ENCODE peak calls at places on chromosome 16, in ten cellular contexts. M is osteoblast, W is endodermal cell, C is astrocyte of the spinal cord, B is uterus, F is C1 segment of cervical spinal cord, J is MG63, A is NCI-H226, E is EH, O is globus pallidus. P is an unnamed sample.

GRCh38 chr16:55340445-55340844 is 16.4 kb downstream of the IRX6 start:
- DNase-seq in E (no peak), A (no peak), W (no peak), J (no peak), F (no peak), B (no peak), M (no peak), C (no peak), O (no peak), P (no peak)

GRCh38 chr16:84228321-84228838 is 11.4 kb downstream of the KCNG4 start:
- DNase-seq in M (peak; percentile 99), E (peak; percentile 94), A (peak; percentile 94), W (peak; percentile 93), C (peak; percentile 91), O (no peak), B (peak; percentile 78), F (peak; percentile 6), J (peak; percentile 92), P (peak; percentile 91)

GRCh38 chr16:6081320-6081976 is 983.9 kb upstream of the EEF2KMT start:
- DNase-seq in O (peak; percentile 30), W (peak; percentile 88), J (no peak), B (no peak), C (peak; percentile 14), E (peak; percentile 22), F (peak; percentile 5), M (no peak), A (no peak), P (peak; percentile 62)

GRCh38 chr16:21194771-21195301 is 16.5 kb downstream of the ZP2 start:
- DNase-seq in C (peak; percentile 27), M (peak; percentile 71), A (no peak), B (no peak), E (peak; percentile 21), F (no peak), O (no peak), J (no peak), W (no peak), P (no peak)

GRCh38 chr16:67169011-67169451 is 1.3 kb upstream of the NOL3 start:
- DNase-seq in J (no peak), F (no peak), A (no peak), B (no peak), M (no peak), E (no peak), W (peak; percentile 88), O (no peak), C (no peak), P (peak; percentile 46)

GRCh38 chr16:81448154-81449131 is 3.8 kb downstream of the CMIP start:
- DNase-seq in F (no peak), M (no peak), J (no peak), O (no peak), C (no peak), E (no peak), A (no peak), B (no peak), W (peak; percentile 66), P (no peak)

GRCh38 chr16:28930652-28931051 is 1.1 kb upstream of the CD19 start:
- DNase-seq in J (no peak), W (no peak), A (no peak), C (no peak), O (no peak), M (peak; percentile 27), E (no peak), B (no peak), F (no peak), P (no peak)

GRCh38 chr16:28210979-28211505 is 723 bp downstream of the XPO6 start:
- DNase-seq in A (peak; percentile 57), M (peak; percentile 97), O (peak; percentile 44), C (peak; percentile 61), B (peak; percentile 42), J (peak; percentile 86), E (peak; percentile 84), W (peak; percentile 68), F (peak; percentile 36), P (peak; percentile 59)

GRCh38 chr16:74742051-74742481 is 32.6 kb downstream of the FA2H start:
- DNase-seq in O (no peak), M (no peak), W (no peak), J (no peak), C (no peak), A (no peak), E (peak; percentile 29), F (no peak), B (no peak), P (no peak)

GRCh38 chr16:72271841-72272240 is 99.9 kb upstream of the PMFBP1 start:
- DNase-seq in M (no peak), F (no peak), O (no peak), J (no peak), W (no peak), B (no peak), C (no peak), E (no peak), A (no peak), P (no peak)

GRCh38 chr16:28104404-28104803 is 40.9 kb upstream of the GSG1L start:
- DNase-seq in E (no peak), J (no peak), W (no peak), O (no peak), F (no peak), A (no peak), B (no peak), C (no peak), M (no peak), P (no peak)

GRCh38 chr16:83533193-83533592 is 274.6 kb upstream of the HSBP1 start:
- DNase-seq in A (no peak), C (peak; percentile 36), E (peak; percentile 79), J (peak; percentile 62), W (no peak), O (no peak), B (no peak), F (no peak), M (peak; percentile 29), P (peak; percentile 29)

GRCh38 chr16:85574672-85575475 is 38.2 kb upstream of the GSE1 start:
- DNase-seq in C (no peak), B (no peak), W (no peak), M (no peak), A (no peak), E (no peak), J (no peak), F (no peak), O (no peak), P (no peak)

GRCh38 chr16:16992986-16993783 is 477.6 kb downstream of the XYLT1 start:
- DNase-seq in F (peak; percentile 0), J (no peak), A (no peak), E (no peak), B (no peak), M (no peak), W (no peak), C (no peak), O (peak; percentile 5), P (no peak)

GRCh38 chr16:85557083-85557975 is 55.8 kb upstream of the GSE1 start:
- DNase-seq in F (no peak), J (peak; percentile 34), O (no peak), C (no peak), E (peak; percentile 44), A (peak; percentile 69), W (peak; percentile 77), B (peak; percentile 43), M (peak; percentile 94), P (no peak)

GRCh38 chr16:85659805-85660511 is 28.8 kb downstream of the GINS2 start:
- DNase-seq in F (peak; percentile 61), E (peak; percentile 61), B (peak; percentile 43), M (peak; percentile 100), C (peak; percentile 50), A (no peak), W (peak; percentile 97), O (peak; percentile 72), J (peak; percentile 30), P (peak; percentile 83)

GRCh38 chr16:68275611-68276191 is 11.4 kb downstream of the SLC7A6 start:
- DNase-seq in C (no peak), F (no peak), E (no peak), A (no peak), J (no peak), O (no peak), M (no peak), W (no peak), B (no peak), P (no peak)

GRCh38 chr16:55018881-55019280 is 88.2 kb downstream of the IRX5 start:
- DNase-seq in W (no peak), E (no peak), A (no peak), B (no peak), F (no peak), O (no peak), C (no peak), M (no peak), J (no peak), P (no peak)

GRCh38 chr16:69057400-69058378 is 47.8 kb upstream of the HAS3 start:
- DNase-seq in M (peak; percentile 91), A (peak; percentile 89), F (no peak), E (peak; percentile 91), O (no peak), B (peak; percentile 62), C (peak; percentile 87), J (peak; percentile 88), W (no peak), P (no peak)

GRCh38 chr16:75198135-75198600 is 8.8 kb downstream of the CTRB2 start:
- DNase-seq in E (peak; percentile 60), W (peak; percentile 46), C (no peak), J (no peak), O (no peak), B (no peak), A (no peak), M (peak; percentile 75), F (no peak), P (no peak)

GRCh38 chr16:82859638-82860037 is 232.9 kb downstream of the CDH13 start:
- DNase-seq in B (no peak), J (no peak), W (no peak), C (no peak), E (no peak), M (no peak), F (no peak), O (no peak), A (no peak), P (no peak)

GRCh38 chr16:83015871-83016270 is 389.1 kb downstream of the CDH13 start:
- DNase-seq in M (no peak), J (no peak), E (peak; percentile 85), O (no peak), F (no peak), W (no peak), B (no peak), A (no peak), C (no peak), P (no peak)

GRCh38 chr16:49663081-49664057 is 192.5 kb downstream of the ZNF423 start:
- DNase-seq in J (no peak), A (no peak), O (no peak), M (peak; percentile 83), C (peak; percentile 32), F (no peak), E (no peak), B (peak; percentile 43), W (no peak), P (no peak)

GRCh38 chr16:14284930-14285541 is 213.9 kb downstream of the MRTFB start:
- DNase-seq in J (peak; percentile 72), F (peak; percentile 84), O (no peak), A (peak; percentile 69), E (peak; percentile 75), B (no peak), W (no peak), M (peak; percentile 90), C (peak; percentile 79), P (peak; percentile 82)